ENCODE peak calls at places on chromosomes 3 and 15, in four cellular contexts. A is RWPE2, I is fibroblast of lung, T is cardiac muscle cell. L is an unnamed sample. For H3K36me3 and H3K4me1, the result is how much of the 10 kb centered on the place peaks cover.

GRCh38 chr15:90686435-90687218 is 30.5 kb upstream of the BLM start:
- DNase-seq in A (no peak), I (no peak), T (no peak), L (no peak)

GRCh38 chr3:96814581-96815567 is at the start of gene EPHA6:
- DNase-seq in A (no peak), I (peak), T (no peak), L (no peak)

GRCh38 chr15:34043391-34043790 is 4.4 kb upstream of the AVEN start:
- DNase-seq in A (no peak), I (no peak), T (peak), L (no peak)

GRCh38 chr15:50137893-50138292 is 18.9 kb upstream of the ATP8B4 start:
- DNase-seq in A (no peak), I (no peak), T (no peak), L (no peak)

GRCh38 chr15:85482896-85483295 is 102.5 kb downstream of the AKAP13 start:
- DNase-seq in A (no peak), I (peak), T (peak), L (no peak)

GRCh38 chr15:91694829-91695205 is 158.7 kb upstream of the SLCO3A1 start:
- DNase-seq in A (no peak), I (peak), T (peak), L (no peak)

GRCh38 chr3:13062647-13063046 is 10.6 kb downstream of the IQSEC1 start:
- DNase-seq in A (no peak), I (no peak), T (no peak), L (no peak)

GRCh38 chr3:183895296-183895695 is 10.6 kb upstream of the PARL start:
- DNase-seq in A (no peak), I (peak), T (peak), L (no peak)

GRCh38 chr3:49611714-49612113 is 57.4 kb downstream of the BSN start:
- DNase-seq in A (no peak), I (peak), T (peak), L (no peak)

GRCh38 chr15:74443100-74443909 is 9.5 kb upstream of the SEMA7A start:
- DNase-seq in A (peak), I (peak), T (peak), L (no peak)

GRCh38 chr15:65666257-65666656 is 44.5 kb downstream of the SLC24A1 start:
- DNase-seq in A (no peak), I (peak), T (peak), L (no peak)

GRCh38 chr3:172449468-172450149 is 1.4 kb upstream of the GHSR start:
- DNase-seq in A (no peak), I (peak), T (peak), L (no peak)

GRCh38 chr3:72891053-72891855 is 3.4 kb downstream of the GXYLT2 start:
- DNase-seq in A (no peak), I (peak), T (peak), L (peak)

GRCh38 chr3:120678984-120679383 is 3.1 kb downstream of the HGD start:
- DNase-seq in A (no peak), I (peak), T (no peak), L (no peak)

GRCh38 chr15:89227425-89227824 is 6.0 kb upstream of the RLBP1 start:
- DNase-seq in A (no peak), I (no peak), T (no peak), L (no peak)

GRCh38 chr15:68666120-68666811 is 87.5 kb downstream of the CORO2B start:
- DNase-seq in A (peak), I (no peak), T (no peak), L (no peak)

GRCh38 chr3:104909721-104910120 is 457.0 kb upstream of the ALCAM start:
- DNase-seq in A (no peak), I (no peak), T (peak), L (no peak)

GRCh38 chr3:184654375-184654774 is 57.5 kb downstream of the MAGEF1 start:
- DNase-seq in A (no peak), I (no peak), T (no peak), L (no peak)

GRCh38 chr3:157700405-157700804 is 197.2 kb upstream of the VEPH1 start:
- DNase-seq in A (no peak), I (no peak), T (peak), L (no peak)

GRCh38 chr15:99495430-99496301 is 70.1 kb upstream of the MEF2A start:
- DNase-seq in A (no peak), I (no peak), T (peak), L (no peak)

GRCh38 chr3:170585008-170585936 is 603 bp downstream of the SLC7A14 start:
- DNase-seq in A (no peak), I (no peak), T (no peak), L (no peak)

GRCh38 chr3:148708409-148708808 is 10.7 kb downstream of the AGTR1 start:
- DNase-seq in A (no peak), I (no peak), T (no peak), L (no peak)

GRCh38 chr3:14598143-14598569 is 53.4 kb upstream of the CCDC174 start:
- DNase-seq in A (no peak), I (peak), T (peak), L (no peak)

GRCh38 chr3:152318512-152318911 is 49.8 kb downstream of the MBNL1 start:
- DNase-seq in A (no peak), I (no peak), T (no peak), L (no peak)

GRCh38 chr3:66722675-66723074 is 221.9 kb upstream of the LRIG1 start:
- DNase-seq in A (no peak), I (peak), T (peak), L (peak)

GRCh38 chr3:66719796-66720195 is 219.0 kb upstream of the LRIG1 start:
- DNase-seq in A (no peak), I (no peak), T (no peak), L (no peak)

GRCh38 chr3:66720508-66720907 is 219.7 kb upstream of the LRIG1 start:
- DNase-seq in A (no peak), I (no peak), T (no peak), L (no peak)

GRCh38 chr3:66723231-66723630 is 222.4 kb upstream of the LRIG1 start:
- DNase-seq in A (no peak), I (peak), T (no peak), L (no peak)
- H3K36me3 ChIP-seq in A (under half), I (under half), T (under half), L (under half)

GRCh38 chr3:66441124-66441523 is 59.7 kb downstream of the LRIG1 start:
- DNase-seq in A (no peak), I (peak), T (peak), L (no peak)

GRCh38 chr3:66439666-66440344 is 61.0 kb downstream of the LRIG1 start:
- DNase-seq in A (no peak), I (peak), T (no peak), L (no peak)

GRCh38 chr3:66442254-66443249 is 58.3 kb downstream of the LRIG1 start:
- DNase-seq in A (no peak), I (peak), T (peak), L (peak)

GRCh38 chr3:66443404-66443803 is 57.4 kb downstream of the LRIG1 start:
- DNase-seq in A (no peak), I (no peak), T (no peak), L (no peak)

GRCh38 chr3:66441692-66442091 is 59.1 kb downstream of the LRIG1 start:
- DNase-seq in A (no peak), I (no peak), T (no peak), L (no peak)
- H3K4me1 ChIP-seq in A (under half), I (under half), T (under half), L (half or more)

GRCh38 chr15:70074380-70074779 is 23.3 kb downstream of the TLE3 start:
- DNase-seq in A (no peak), I (no peak), T (no peak), L (no peak)
- H3K36me3 ChIP-seq in A (half or more), I (under half), T (under half), L (half or more)

GRCh38 chr3:4828279-4829030 is 150.8 kb upstream of the BHLHE40 start:
- DNase-seq in A (no peak), I (peak), T (peak), L (peak)
- H3K4me1 ChIP-seq in A (half or more), I (under half), T (under half), L (half or more)

GRCh38 chr3:45931476-45931875 is 11.8 kb upstream of the CXCR6 start:
- DNase-seq in A (no peak), I (no peak), T (no peak), L (no peak)
- H3K36me3 ChIP-seq in A (under half), I (under half), T (under half), L (half or more)

GRCh38 chr3:127768346-127769008 is 53.8 kb downstream of the MGLL start:
- DNase-seq in A (no peak), I (peak), T (peak), L (no peak)
- H3K4me1 ChIP-seq in A (under half), I (under half), T (under half), L (half or more)